ENCODE peak calls at places on chromosomes 11 and 22, in ten cellular contexts. Q is ovary; F is Peyer's patch; T is CD8-positive, alpha-beta T cell; J is left ventricle myocardium inferior; U is PC-3; P is uterus; D is pancreas; L is left lung; Y is tibial nerve. X is an unnamed sample. For H3K27me3, the result is how much of the 10 kb centered on the place peaks cover.

GRCh38 chr11:68994161-68994890 is 13.5 kb upstream of the MRGPRD start:
- DNase-seq in Q (no peak), F (peak), T (no peak), J (no peak), U (no peak), P (no peak), D (no peak), L (peak), Y (no peak), X (no peak)

GRCh38 chr11:65613091-65613928 is 711 bp downstream of the MAP3K11 start:
- DNase-seq in Q (peak), F (peak), T (no peak), J (no peak), U (peak), P (peak), D (peak), L (no peak), Y (no peak), X (no peak)

GRCh38 chr11:120511116-120511803 is at the start of gene GRIK4:
- DNase-seq in Q (peak), F (peak), T (peak), J (peak), U (peak), P (peak), D (peak), L (peak), Y (peak), X (no peak)

GRCh38 chr11:76578655-76579046 is 91.9 kb downstream of the LRRC32 start:
- DNase-seq in Q (peak), F (no peak), T (no peak), J (peak), U (no peak), P (peak), D (no peak), L (no peak), Y (no peak), X (no peak)

GRCh38 chr11:109085708-109086373 is 336.1 kb upstream of the C11orf87 start:
- DNase-seq in Q (no peak), F (no peak), T (no peak), J (peak), U (peak), P (no peak), D (no peak), L (no peak), Y (no peak), X (no peak)

GRCh38 chr11:35073691-35074382 is 65.1 kb upstream of the CD44 start:
- DNase-seq in Q (no peak), F (no peak), T (no peak), J (no peak), U (no peak), P (no peak), D (no peak), L (no peak), Y (no peak), X (no peak)

GRCh38 chr11:103378931-103379330 is 269.7 kb downstream of the DYNC2H1 start:
- DNase-seq in Q (no peak), F (no peak), T (no peak), J (no peak), U (no peak), P (no peak), D (no peak), L (no peak), Y (no peak), X (no peak)

GRCh38 chr11:70104419-70104818 is 26.3 kb downstream of the ANO1 start:
- DNase-seq in Q (no peak), F (no peak), T (no peak), J (no peak), U (no peak), P (no peak), D (no peak), L (no peak), Y (no peak), X (no peak)

GRCh38 chr11:85875505-85875904 is 20.3 kb downstream of the CCDC83 start:
- DNase-seq in Q (no peak), F (no peak), T (no peak), J (no peak), U (peak), P (no peak), D (no peak), L (no peak), Y (no peak), X (no peak)

GRCh38 chr11:81036168-81036870 is 1595.5 kb upstream of the TENM4 start:
- DNase-seq in Q (no peak), F (no peak), T (no peak), J (no peak), U (no peak), P (no peak), D (no peak), L (no peak), Y (no peak), X (no peak)

GRCh38 chr11:20464566-20464965 is 77.0 kb downstream of the PRMT3 start:
- DNase-seq in Q (no peak), F (no peak), T (no peak), J (no peak), U (no peak), P (no peak), D (no peak), L (no peak), Y (no peak), X (no peak)

GRCh38 chr11:110425751-110426545 is 3.8 kb upstream of the FDX1 start:
- DNase-seq in Q (no peak), F (no peak), T (no peak), J (no peak), U (peak), P (no peak), D (no peak), L (no peak), Y (no peak), X (peak)

GRCh38 chr22:44822479-44822878 is 70.1 kb downstream of the ARHGAP8 start:
- DNase-seq in Q (no peak), F (no peak), T (no peak), J (no peak), U (no peak), P (no peak), D (no peak), L (no peak), Y (no peak), X (no peak)

GRCh38 chr11:85736121-85736520 is 50.1 kb upstream of the CCDC89 start:
- DNase-seq in Q (no peak), F (no peak), T (no peak), J (no peak), U (no peak), P (no peak), D (no peak), L (no peak), Y (no peak), X (no peak)

GRCh38 chr11:132062541-132062940 is 692.1 kb downstream of the NTM start:
- DNase-seq in Q (no peak), F (no peak), T (no peak), J (no peak), U (no peak), P (no peak), D (no peak), L (no peak), Y (no peak), X (no peak)

GRCh38 chr11:15481871-15482270 is 367.1 kb downstream of the INSC start:
- DNase-seq in Q (no peak), F (no peak), T (no peak), J (no peak), U (no peak), P (no peak), D (no peak), L (no peak), Y (no peak), X (no peak)

GRCh38 chr11:14904745-14905103 is 12.7 kb upstream of the CYP2R1 start:
- DNase-seq in Q (peak), F (peak), T (peak), J (peak), U (no peak), P (peak), D (peak), L (peak), Y (peak), X (no peak)

GRCh38 chr22:37177221-37177620 is 10.8 kb downstream of the C1QTNF6 start:
- DNase-seq in Q (no peak), F (peak), T (no peak), J (no peak), U (no peak), P (no peak), D (no peak), L (peak), Y (no peak), X (no peak)

GRCh38 chr11:11732116-11732515 is 109.7 kb upstream of the USP47 start:
- DNase-seq in Q (no peak), F (no peak), T (no peak), J (no peak), U (no peak), P (no peak), D (no peak), L (no peak), Y (no peak), X (no peak)

GRCh38 chr11:63817758-63818498 is 4.7 kb downstream of the SPINDOC start:
- DNase-seq in Q (no peak), F (no peak), T (no peak), J (no peak), U (no peak), P (no peak), D (no peak), L (no peak), Y (no peak), X (no peak)

GRCh38 chr22:19547620-19548019 is 23.4 kb upstream of the CLDN5 start:
- DNase-seq in Q (no peak), F (peak), T (no peak), J (no peak), U (no peak), P (no peak), D (no peak), L (no peak), Y (no peak), X (no peak)

GRCh38 chr11:125313271-125314222 is 149.0 kb downstream of the PKNOX2 start:
- DNase-seq in Q (no peak), F (no peak), T (no peak), J (no peak), U (no peak), P (no peak), D (no peak), L (no peak), Y (no peak), X (no peak)

GRCh38 chr11:2436521-2437031 is 7.7 kb downstream of the TRPM5 start:
- DNase-seq in Q (no peak), F (no peak), T (peak), J (peak), U (no peak), P (no peak), D (no peak), L (peak), Y (no peak), X (no peak)

GRCh38 chr22:49211176-49211575 is 616.5 kb downstream of the BRD1 start:
- DNase-seq in Q (no peak), F (peak), T (no peak), J (peak), U (no peak), P (no peak), D (no peak), L (peak), Y (no peak), X (no peak)

GRCh38 chr11:128453444-128454336 is 133.7 kb downstream of the ETS1 start:
- DNase-seq in Q (peak), F (peak), T (no peak), J (peak), U (peak), P (peak), D (no peak), L (peak), Y (peak), X (peak)

GRCh38 chr22:39427751-39428596 is 28.4 kb downstream of the TAB1 start:
- DNase-seq in Q (no peak), F (no peak), T (no peak), J (no peak), U (no peak), P (no peak), D (no peak), L (no peak), Y (no peak), X (no peak)

GRCh38 chr22:38724926-38725571 is 19.3 kb downstream of the GTPBP1 start:
- DNase-seq in Q (no peak), F (no peak), T (peak), J (no peak), U (peak), P (no peak), D (no peak), L (peak), Y (no peak), X (no peak)

GRCh38 chr22:16776088-16776487 is 49.1 kb downstream of the XKR3 start:
- DNase-seq in Q (no peak), F (no peak), T (no peak), J (no peak), U (no peak), P (no peak), D (no peak), L (no peak), Y (no peak), X (no peak)

GRCh38 chr22:39773976-39774539 is 119.5 kb downstream of the ENTHD1 start:
- DNase-seq in Q (no peak), F (peak), T (no peak), J (no peak), U (peak), P (no peak), D (no peak), L (no peak), Y (no peak), X (no peak)

GRCh38 chr11:65375012-65375411 is 7.4 kb downstream of the SLC25A45 start:
- DNase-seq in Q (no peak), F (peak), T (no peak), J (no peak), U (no peak), P (no peak), D (no peak), L (no peak), Y (no peak), X (no peak)

GRCh38 chr22:19903031-19903430 is 38.5 kb upstream of the COMT start:
- DNase-seq in Q (no peak), F (no peak), T (no peak), J (no peak), U (no peak), P (no peak), D (no peak), L (no peak), Y (no peak), X (no peak)

GRCh38 chr11:31761636-31762035 is 49.5 kb downstream of the PAX6 start:
- DNase-seq in Q (no peak), F (no peak), T (no peak), J (no peak), U (no peak), P (no peak), D (no peak), L (no peak), Y (no peak), X (no peak)

GRCh38 chr22:47374273-47374771 is 611.9 kb downstream of the TBC1D22A start:
- DNase-seq in Q (no peak), F (peak), T (no peak), J (no peak), U (no peak), P (peak), D (no peak), L (no peak), Y (no peak), X (no peak)

GRCh38 chr11:19844806-19845205 is 132.2 kb downstream of the NAV2 start:
- DNase-seq in Q (no peak), F (no peak), T (no peak), J (no peak), U (no peak), P (no peak), D (no peak), L (no peak), Y (no peak), X (no peak)

GRCh38 chr11:60594998-60595637 is 79.9 kb downstream of the MS4A13 start:
- DNase-seq in Q (no peak), F (no peak), T (no peak), J (no peak), U (no peak), P (peak), D (peak), L (no peak), Y (no peak), X (no peak)

GRCh38 chr11:60589611-60590010 is 74.4 kb downstream of the MS4A13 start:
- DNase-seq in Q (no peak), F (no peak), T (no peak), J (no peak), U (peak), P (no peak), D (no peak), L (no peak), Y (no peak), X (no peak)
- TF ChIP-seq CTCF in Q (no peak), F (no peak), T (no peak), J (no peak), U (peak), P (no peak), D (no peak), L (no peak), Y (no peak), X (no peak)

GRCh38 chr22:23068832-23069385 is 1.4 kb upstream of the GNAZ start:
- DNase-seq in Q (peak), F (peak), T (no peak), J (no peak), U (no peak), P (peak), D (no peak), L (peak), Y (no peak), X (no peak)

GRCh38 chr22:23071163-23072034 is 1.1 kb downstream of the GNAZ start:
- DNase-seq in Q (peak), F (peak), T (no peak), J (peak), U (no peak), P (peak), D (no peak), L (no peak), Y (no peak), X (no peak)

GRCh38 chr22:23072035-23072910 is 2.0 kb downstream of the GNAZ start:
- DNase-seq in Q (no peak), F (no peak), T (no peak), J (peak), U (no peak), P (peak), D (no peak), L (no peak), Y (no peak), X (no peak)

GRCh38 chr22:23069502-23070357 is 589 bp upstream of the GNAZ start:
- DNase-seq in Q (peak), F (peak), T (peak), J (peak), U (peak), P (peak), D (peak), L (peak), Y (peak), X (peak)

GRCh38 chr22:23070418-23071162 is at the start of gene GNAZ:
- DNase-seq in Q (peak), F (peak), T (peak), J (no peak), U (no peak), P (peak), D (no peak), L (peak), Y (no peak), X (no peak)
- H3K27me3 ChIP-seq in Q (under half), F (under half), T (under half), J (under half), U (under half), P (under half), D (under half), L (under half), Y (under half), X (under half)

DNA sequence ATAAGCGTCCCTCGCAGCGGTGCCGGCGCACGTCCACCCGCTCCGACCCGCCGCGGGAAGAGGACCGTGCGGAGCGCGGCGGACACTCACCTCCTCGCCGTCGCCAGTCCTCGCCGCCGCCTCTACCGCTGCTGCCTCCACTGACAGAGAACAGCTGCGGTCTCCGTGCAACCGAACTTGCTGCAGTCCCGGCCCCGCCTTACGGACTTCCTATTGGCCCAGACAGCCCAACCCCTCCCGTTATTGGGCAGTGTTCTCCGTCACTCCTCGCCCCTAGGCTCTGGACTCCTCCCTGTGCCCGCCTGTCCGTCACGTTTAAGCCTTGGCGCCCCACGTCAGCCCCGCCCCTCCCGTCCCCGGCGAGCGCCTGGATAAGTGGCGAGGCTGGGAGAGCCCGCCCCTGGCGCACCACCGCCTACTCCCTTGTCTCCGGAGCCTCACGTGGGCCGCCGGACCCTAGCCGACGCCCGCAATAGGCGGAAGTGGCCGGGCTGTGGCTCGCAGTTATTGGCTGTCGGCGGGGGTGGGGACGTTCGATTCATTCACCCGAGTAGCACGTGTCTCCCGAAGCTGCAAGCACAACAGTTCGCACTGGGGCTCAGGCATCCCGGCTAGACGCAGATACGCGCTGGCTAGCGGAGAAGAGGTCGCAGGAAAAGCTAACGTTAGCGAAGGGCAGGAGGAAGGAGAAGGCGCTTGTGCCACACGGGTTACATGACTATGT is at the start of gene PC:
- DNase-seq in Q (peak), F (peak), T (peak), J (peak), U (peak), P (peak), D (peak), L (peak), Y (peak), X (peak)
- H3K27ac ChIP-seq in Q (no peak), F (peak), T (peak), J (peak), U (peak), P (peak), D (peak), L (peak), Y (peak), X (peak)

GRCh38 chr11:4186464-4187054 is 92.0 kb downstream of the RRM1 start:
- DNase-seq in Q (no peak), F (no peak), T (no peak), J (no peak), U (no peak), P (no peak), D (no peak), L (no peak), Y (no peak), X (no peak)

GRCh38 chr11:4191031-4191571 is 96.5 kb downstream of the RRM1 start:
- DNase-seq in Q (no peak), F (no peak), T (no peak), J (peak), U (no peak), P (no peak), D (peak), L (no peak), Y (no peak), X (no peak)

GRCh38 chr11:4190098-4190497 is 95.5 kb downstream of the RRM1 start:
- DNase-seq in Q (no peak), F (no peak), T (no peak), J (no peak), U (no peak), P (no peak), D (no peak), L (no peak), Y (no peak), X (no peak)

GRCh38 chr11:4187055-4187988 is 92.7 kb downstream of the RRM1 start:
- DNase-seq in Q (peak), F (peak), T (peak), J (peak), U (peak), P (peak), D (peak), L (peak), Y (peak), X (peak)

DNA sequence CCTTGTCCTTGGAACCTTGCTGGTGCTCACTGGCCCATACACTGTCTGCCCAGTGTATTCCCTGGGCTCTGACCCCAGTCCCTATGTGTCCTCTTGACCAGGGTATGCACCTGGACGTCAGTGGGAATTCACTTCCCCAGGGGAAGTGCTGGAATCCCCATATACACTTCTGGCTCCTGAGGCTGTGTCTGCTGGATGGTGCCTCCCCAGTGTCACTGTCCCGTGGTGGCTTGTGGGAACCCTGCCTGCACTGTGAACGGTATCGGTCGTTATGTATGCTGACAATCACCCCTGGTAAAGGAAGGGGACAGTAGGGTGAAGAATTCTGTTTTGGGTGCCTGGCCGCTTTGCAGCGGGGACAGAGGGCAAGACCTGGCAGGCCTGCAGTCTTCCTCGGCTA is 95.9 kb downstream of the RRM1 start:
- DNase-seq in Q (no peak), F (no peak), T (no peak), J (no peak), U (no peak), P (no peak), D (no peak), L (no peak), Y (no peak), X (no peak)
- TF ChIP-seq CTCF in Q (no peak), F (no peak), T (no peak), J (no peak), U (no peak), P (no peak), D (no peak), L (no peak), Y (no peak), X (no peak)

GRCh38 chr22:29478326-29479276 is 1.4 kb upstream of the NEFH start:
- DNase-seq in Q (no peak), F (no peak), T (no peak), J (no peak), U (no peak), P (no peak), D (no peak), L (no peak), Y (no peak), X (no peak)
- H3K27me3 ChIP-seq in Q (under half), F (under half), T (under half), J (half or more), U (under half), P (under half), D (under half), L (half or more), Y (under half), X (half or more)